ENCODE peak calls at places on chromosomes 4 and X, in eight cellular contexts. One of them, this sample, is unnamed. For H3K27me3 and H3K4me1, the result is how much of the 10 kb centered on the place peaks cover.

GRCh38 chr4:140935259-140935658 is 179.1 kb upstream of the TBC1D9 start:
- DNase-seq in mammary epithelial cell: no peak
- DNase-seq in effector memory CD4-positive, alpha-beta T cell: no peak
- DNase-seq in naive thymus-derived CD4-positive, alpha-beta T cell: no peak
- DNase-seq in endodermal cell: no peak
- DNase-seq in ovary: peak
- DNase-seq in left ventricle myocardium inferior: no peak
- DNase-seq in colonic mucosa: no peak
- DNase-seq in this sample: no peak

GRCh38 chrX:46582964-46583363 is 9.4 kb downstream of the CHST7 start:
- DNase-seq in mammary epithelial cell: peak
- DNase-seq in effector memory CD4-positive, alpha-beta T cell: no peak
- DNase-seq in naive thymus-derived CD4-positive, alpha-beta T cell: no peak
- DNase-seq in endodermal cell: no peak
- DNase-seq in ovary: no peak
- DNase-seq in left ventricle myocardium inferior: no peak
- DNase-seq in colonic mucosa: no peak
- DNase-seq in this sample: peak

GRCh38 chr4:182918044-182918607 is 940 bp upstream of the DCTD start:
- DNase-seq in mammary epithelial cell: peak
- DNase-seq in effector memory CD4-positive, alpha-beta T cell: no peak
- DNase-seq in naive thymus-derived CD4-positive, alpha-beta T cell: no peak
- DNase-seq in endodermal cell: no peak
- DNase-seq in ovary: no peak
- DNase-seq in left ventricle myocardium inferior: no peak
- DNase-seq in colonic mucosa: no peak
- DNase-seq in this sample: no peak

GRCh38 chr4:176193126-176193525 is 2.3 kb downstream of the SPATA4 start:
- DNase-seq in mammary epithelial cell: peak
- DNase-seq in effector memory CD4-positive, alpha-beta T cell: no peak
- DNase-seq in naive thymus-derived CD4-positive, alpha-beta T cell: no peak
- DNase-seq in endodermal cell: no peak
- DNase-seq in ovary: no peak
- DNase-seq in left ventricle myocardium inferior: no peak
- DNase-seq in colonic mucosa: no peak
- DNase-seq in this sample: peak

GRCh38 chr4:144712775-144713174 is 66.8 kb downstream of the HHIP start:
- DNase-seq in mammary epithelial cell: peak
- DNase-seq in effector memory CD4-positive, alpha-beta T cell: no peak
- DNase-seq in naive thymus-derived CD4-positive, alpha-beta T cell: no peak
- DNase-seq in endodermal cell: no peak
- DNase-seq in ovary: no peak
- DNase-seq in left ventricle myocardium inferior: no peak
- DNase-seq in colonic mucosa: no peak
- DNase-seq in this sample: no peak

GRCh38 chr4:168879178-168879577 is 130.9 kb downstream of the CBR4 start:
- DNase-seq in mammary epithelial cell: no peak
- DNase-seq in effector memory CD4-positive, alpha-beta T cell: no peak
- DNase-seq in naive thymus-derived CD4-positive, alpha-beta T cell: no peak
- DNase-seq in endodermal cell: no peak
- DNase-seq in ovary: no peak
- DNase-seq in left ventricle myocardium inferior: no peak
- DNase-seq in colonic mucosa: no peak
- DNase-seq in this sample: no peak

GRCh38 chrX:48468247-48468671 is 1.8 kb downstream of the SLC38A5 start:
- DNase-seq in mammary epithelial cell: no peak
- DNase-seq in effector memory CD4-positive, alpha-beta T cell: no peak
- DNase-seq in naive thymus-derived CD4-positive, alpha-beta T cell: no peak
- DNase-seq in endodermal cell: peak
- DNase-seq in ovary: no peak
- DNase-seq in left ventricle myocardium inferior: no peak
- DNase-seq in colonic mucosa: peak
- DNase-seq in this sample: no peak

GRCh38 chrX:68694429-68695205 is 47.2 kb downstream of the STARD8 start:
- DNase-seq in mammary epithelial cell: no peak
- DNase-seq in effector memory CD4-positive, alpha-beta T cell: no peak
- DNase-seq in naive thymus-derived CD4-positive, alpha-beta T cell: no peak
- DNase-seq in endodermal cell: no peak
- DNase-seq in ovary: no peak
- DNase-seq in left ventricle myocardium inferior: no peak
- DNase-seq in colonic mucosa: no peak
- DNase-seq in this sample: no peak

GRCh38 chr4:123444298-123444731 is 47.7 kb downstream of the SPRY1 start:
- DNase-seq in mammary epithelial cell: no peak
- DNase-seq in effector memory CD4-positive, alpha-beta T cell: no peak
- DNase-seq in naive thymus-derived CD4-positive, alpha-beta T cell: peak
- DNase-seq in endodermal cell: peak
- DNase-seq in ovary: peak
- DNase-seq in left ventricle myocardium inferior: peak
- DNase-seq in colonic mucosa: peak
- DNase-seq in this sample: no peak

GRCh38 chr4:67566335-67566734 is 7.8 kb downstream of the STAP1 start:
- DNase-seq in mammary epithelial cell: no peak
- DNase-seq in effector memory CD4-positive, alpha-beta T cell: no peak
- DNase-seq in naive thymus-derived CD4-positive, alpha-beta T cell: no peak
- DNase-seq in endodermal cell: no peak
- DNase-seq in ovary: no peak
- DNase-seq in left ventricle myocardium inferior: no peak
- DNase-seq in colonic mucosa: no peak
- DNase-seq in this sample: no peak

GRCh38 chrX:151396042-151396826 is 772 bp upstream of the VMA21 start:
- DNase-seq in mammary epithelial cell: no peak
- DNase-seq in effector memory CD4-positive, alpha-beta T cell: no peak
- DNase-seq in naive thymus-derived CD4-positive, alpha-beta T cell: peak
- DNase-seq in endodermal cell: no peak
- DNase-seq in ovary: peak
- DNase-seq in left ventricle myocardium inferior: peak
- DNase-seq in colonic mucosa: no peak
- DNase-seq in this sample: no peak

GRCh38 chr4:151296227-151296626 is 19.3 kb downstream of the PRSS48 start:
- DNase-seq in mammary epithelial cell: no peak
- DNase-seq in effector memory CD4-positive, alpha-beta T cell: no peak
- DNase-seq in naive thymus-derived CD4-positive, alpha-beta T cell: no peak
- DNase-seq in endodermal cell: no peak
- DNase-seq in ovary: no peak
- DNase-seq in left ventricle myocardium inferior: no peak
- DNase-seq in colonic mucosa: no peak
- DNase-seq in this sample: no peak

GRCh38 chr4:142406051-142406549 is 440.0 kb downstream of the INPP4B start:
- DNase-seq in mammary epithelial cell: peak
- DNase-seq in effector memory CD4-positive, alpha-beta T cell: no peak
- DNase-seq in naive thymus-derived CD4-positive, alpha-beta T cell: no peak
- DNase-seq in endodermal cell: peak
- DNase-seq in ovary: no peak
- DNase-seq in left ventricle myocardium inferior: no peak
- DNase-seq in colonic mucosa: no peak
- DNase-seq in this sample: peak

GRCh38 chrX:24005867-24006266 is 21.1 kb downstream of the KLHL15 start:
- DNase-seq in mammary epithelial cell: no peak
- DNase-seq in effector memory CD4-positive, alpha-beta T cell: no peak
- DNase-seq in naive thymus-derived CD4-positive, alpha-beta T cell: no peak
- DNase-seq in endodermal cell: no peak
- DNase-seq in ovary: no peak
- DNase-seq in left ventricle myocardium inferior: no peak
- DNase-seq in colonic mucosa: no peak
- DNase-seq in this sample: no peak

GRCh38 chrX:24002167-24002566 is 24.8 kb downstream of the KLHL15 start:
- DNase-seq in mammary epithelial cell: no peak
- DNase-seq in effector memory CD4-positive, alpha-beta T cell: no peak
- DNase-seq in naive thymus-derived CD4-positive, alpha-beta T cell: no peak
- DNase-seq in endodermal cell: no peak
- DNase-seq in ovary: no peak
- DNase-seq in left ventricle myocardium inferior: no peak
- DNase-seq in colonic mucosa: no peak
- DNase-seq in this sample: no peak

GRCh38 chrX:24002792-24003191 is 24.2 kb downstream of the KLHL15 start:
- DNase-seq in mammary epithelial cell: no peak
- DNase-seq in effector memory CD4-positive, alpha-beta T cell: no peak
- DNase-seq in naive thymus-derived CD4-positive, alpha-beta T cell: no peak
- DNase-seq in endodermal cell: no peak
- DNase-seq in ovary: no peak
- DNase-seq in left ventricle myocardium inferior: no peak
- DNase-seq in colonic mucosa: no peak
- DNase-seq in this sample: no peak

GRCh38 chrX:24005028-24005427 is 22.0 kb downstream of the KLHL15 start:
- DNase-seq in mammary epithelial cell: no peak
- DNase-seq in effector memory CD4-positive, alpha-beta T cell: no peak
- DNase-seq in naive thymus-derived CD4-positive, alpha-beta T cell: no peak
- DNase-seq in endodermal cell: no peak
- DNase-seq in ovary: no peak
- DNase-seq in left ventricle myocardium inferior: no peak
- DNase-seq in colonic mucosa: no peak
- DNase-seq in this sample: no peak
- H3K27ac ChIP-seq in mammary epithelial cell: no peak
- H3K27ac ChIP-seq in effector memory CD4-positive, alpha-beta T cell: no peak
- H3K27ac ChIP-seq in naive thymus-derived CD4-positive, alpha-beta T cell: no peak
- H3K27ac ChIP-seq in endodermal cell: no peak
- H3K27ac ChIP-seq in ovary: no peak
- H3K27ac ChIP-seq in left ventricle myocardium inferior: no peak
- H3K27ac ChIP-seq in colonic mucosa: no peak
- H3K27ac ChIP-seq in this sample: no peak

GRCh38 chrX:131083510-131084142 is 25.5 kb downstream of the ARHGAP36 start:
- DNase-seq in mammary epithelial cell: no peak
- DNase-seq in effector memory CD4-positive, alpha-beta T cell: no peak
- DNase-seq in naive thymus-derived CD4-positive, alpha-beta T cell: no peak
- DNase-seq in endodermal cell: peak
- DNase-seq in ovary: no peak
- DNase-seq in left ventricle myocardium inferior: no peak
- DNase-seq in colonic mucosa: no peak
- DNase-seq in this sample: no peak
- H3K27me3 ChIP-seq in mammary epithelial cell: under half
- H3K27me3 ChIP-seq in effector memory CD4-positive, alpha-beta T cell: under half
- H3K27me3 ChIP-seq in naive thymus-derived CD4-positive, alpha-beta T cell: under half
- H3K27me3 ChIP-seq in endodermal cell: half or more
- H3K27me3 ChIP-seq in ovary: under half
- H3K27me3 ChIP-seq in left ventricle myocardium inferior: half or more
- H3K27me3 ChIP-seq in colonic mucosa: under half
- H3K27me3 ChIP-seq in this sample: under half

GRCh38 chr4:177321647-177322046 is 12.0 kb downstream of the NEIL3 start:
- DNase-seq in mammary epithelial cell: no peak
- DNase-seq in effector memory CD4-positive, alpha-beta T cell: no peak
- DNase-seq in naive thymus-derived CD4-positive, alpha-beta T cell: no peak
- DNase-seq in endodermal cell: no peak
- DNase-seq in ovary: no peak
- DNase-seq in left ventricle myocardium inferior: no peak
- DNase-seq in colonic mucosa: no peak
- DNase-seq in this sample: no peak

GRCh38 chr4:177313263-177313662 is 3.6 kb downstream of the NEIL3 start:
- DNase-seq in mammary epithelial cell: no peak
- DNase-seq in effector memory CD4-positive, alpha-beta T cell: no peak
- DNase-seq in naive thymus-derived CD4-positive, alpha-beta T cell: no peak
- DNase-seq in endodermal cell: no peak
- DNase-seq in ovary: no peak
- DNase-seq in left ventricle myocardium inferior: no peak
- DNase-seq in colonic mucosa: no peak
- DNase-seq in this sample: no peak

GRCh38 chr4:177320721-177321120 is 11.0 kb downstream of the NEIL3 start:
- DNase-seq in mammary epithelial cell: no peak
- DNase-seq in effector memory CD4-positive, alpha-beta T cell: no peak
- DNase-seq in naive thymus-derived CD4-positive, alpha-beta T cell: no peak
- DNase-seq in endodermal cell: no peak
- DNase-seq in ovary: no peak
- DNase-seq in left ventricle myocardium inferior: no peak
- DNase-seq in colonic mucosa: no peak
- DNase-seq in this sample: no peak

GRCh38 chr4:177315767-177316490 is 6.3 kb downstream of the NEIL3 start:
- DNase-seq in mammary epithelial cell: no peak
- DNase-seq in effector memory CD4-positive, alpha-beta T cell: no peak
- DNase-seq in naive thymus-derived CD4-positive, alpha-beta T cell: no peak
- DNase-seq in endodermal cell: no peak
- DNase-seq in ovary: no peak
- DNase-seq in left ventricle myocardium inferior: no peak
- DNase-seq in colonic mucosa: no peak
- DNase-seq in this sample: no peak
- H3K4me1 ChIP-seq in mammary epithelial cell: under half
- H3K4me1 ChIP-seq in effector memory CD4-positive, alpha-beta T cell: under half
- H3K4me1 ChIP-seq in naive thymus-derived CD4-positive, alpha-beta T cell: under half
- H3K4me1 ChIP-seq in endodermal cell: under half
- H3K4me1 ChIP-seq in ovary: under half
- H3K4me1 ChIP-seq in left ventricle myocardium inferior: under half
- H3K4me1 ChIP-seq in colonic mucosa: under half
- H3K4me1 ChIP-seq in this sample: under half

DNA sequence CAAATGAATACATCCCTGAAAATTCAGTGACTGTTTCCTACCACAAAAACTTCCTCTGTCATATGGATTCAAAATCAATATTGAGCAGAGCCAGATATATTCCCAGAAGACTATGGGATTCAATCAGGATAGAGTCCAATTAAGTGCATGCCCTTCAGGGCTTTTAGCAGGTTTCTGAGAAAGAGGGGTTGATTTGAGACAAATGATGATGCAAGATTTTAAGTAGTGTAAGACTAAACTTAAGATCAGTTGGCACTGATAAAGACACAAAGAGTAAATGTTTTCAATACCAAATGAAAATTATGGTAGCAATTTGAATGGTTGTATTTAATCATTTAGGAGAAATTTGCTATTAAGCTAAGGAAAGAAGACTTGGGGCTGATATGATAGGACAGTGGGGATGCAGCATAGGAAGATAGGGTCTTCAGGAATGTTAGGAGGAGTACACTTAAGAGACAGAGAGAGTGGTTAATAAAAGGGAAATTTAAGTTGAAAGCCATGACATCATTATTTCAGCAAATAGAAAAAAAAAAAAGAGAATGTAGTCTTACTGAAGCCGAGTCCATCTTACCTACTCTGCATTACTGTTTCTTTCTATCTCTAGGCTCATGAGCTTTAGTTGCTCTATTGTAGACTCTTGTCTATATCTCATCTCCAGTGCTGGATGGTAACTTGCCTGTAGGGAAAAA is 32.0 kb upstream of the XK start:
- DNase-seq in mammary epithelial cell: no peak
- DNase-seq in effector memory CD4-positive, alpha-beta T cell: no peak
- DNase-seq in naive thymus-derived CD4-positive, alpha-beta T cell: no peak
- DNase-seq in endodermal cell: no peak
- DNase-seq in ovary: no peak
- DNase-seq in left ventricle myocardium inferior: no peak
- DNase-seq in colonic mucosa: no peak
- DNase-seq in this sample: no peak
- H3K27ac ChIP-seq in mammary epithelial cell: no peak
- H3K27ac ChIP-seq in effector memory CD4-positive, alpha-beta T cell: no peak
- H3K27ac ChIP-seq in naive thymus-derived CD4-positive, alpha-beta T cell: no peak
- H3K27ac ChIP-seq in endodermal cell: no peak
- H3K27ac ChIP-seq in ovary: no peak
- H3K27ac ChIP-seq in left ventricle myocardium inferior: no peak
- H3K27ac ChIP-seq in colonic mucosa: no peak
- H3K27ac ChIP-seq in this sample: no peak

GRCh38 chr4:101853028-101853427 is 62.5 kb downstream of the BANK1 start:
- DNase-seq in mammary epithelial cell: no peak
- DNase-seq in effector memory CD4-positive, alpha-beta T cell: no peak
- DNase-seq in naive thymus-derived CD4-positive, alpha-beta T cell: no peak
- DNase-seq in endodermal cell: no peak
- DNase-seq in ovary: no peak
- DNase-seq in left ventricle myocardium inferior: no peak
- DNase-seq in colonic mucosa: no peak
- DNase-seq in this sample: no peak
- H3K27me3 ChIP-seq in mammary epithelial cell: under half
- H3K27me3 ChIP-seq in effector memory CD4-positive, alpha-beta T cell: under half
- H3K27me3 ChIP-seq in naive thymus-derived CD4-positive, alpha-beta T cell: under half
- H3K27me3 ChIP-seq in endodermal cell: under half
- H3K27me3 ChIP-seq in ovary: under half
- H3K27me3 ChIP-seq in left ventricle myocardium inferior: under half
- H3K27me3 ChIP-seq in colonic mucosa: under half
- H3K27me3 ChIP-seq in this sample: under half

This sample was measured in foreskin keratinocyte.